ENCODE peak calls at places on chromosomes 6 and 20, in eight cellular contexts. I is H9, D is dorsolateral prefrontal cortex, L is neural progenitor cell, N is body of pancreas, P is astrocyte of the cerebellum, G is Panc1, A is fibroblast of lung. B is an unnamed sample.

GRCh38 chr20:50274570-50275430 is 84.2 kb downstream of the CEBPB start:
- DNase-seq in G (no peak), L (no peak), D (peak), A (no peak), I (no peak), N (no peak), P (no peak), B (no peak)

GRCh38 chr6:110037726-110038295 is 59.7 kb downstream of the GPR6 start:
- DNase-seq in I (no peak), D (no peak), L (no peak), P (no peak), A (no peak), G (no peak), N (no peak), B (no peak)

GRCh38 chr6:73182021-73182607 is 43.2 kb downstream of the KHDC1L start:
- DNase-seq in I (no peak), N (no peak), G (no peak), P (no peak), L (no peak), A (no peak), D (no peak), B (no peak)

GRCh38 chr6:111238464-111239119 is 151.3 kb downstream of the SLC16A10 start:
- DNase-seq in L (no peak), P (no peak), A (peak), N (no peak), G (no peak), I (no peak), D (no peak), B (no peak)

GRCh38 chr20:50429412-50429811 is 80.8 kb upstream of the PTPN1 start:
- DNase-seq in P (no peak), A (no peak), I (no peak), G (no peak), D (no peak), N (no peak), L (no peak), B (no peak)

GRCh38 chr20:39785252-39785917 is 823.2 kb downstream of the DHX35 start:
- DNase-seq in I (no peak), P (peak), A (no peak), L (no peak), N (no peak), G (no peak), D (no peak), B (no peak)

GRCh38 chr6:24313477-24314141 is 44.2 kb downstream of the DCDC2 start:
- DNase-seq in N (peak), L (peak), I (peak), D (no peak), A (no peak), P (peak), G (no peak), B (no peak)

GRCh38 chr6:39887692-39888450 is 46.4 kb downstream of the MOCS1 start:
- DNase-seq in I (no peak), P (peak), G (no peak), L (peak), D (peak), N (peak), A (peak), B (peak)

GRCh38 chr6:328184-328670 is 35.9 kb downstream of the DUSP22 start:
- DNase-seq in A (peak), D (no peak), P (peak), I (no peak), N (no peak), G (no peak), L (no peak), B (no peak)

GRCh38 chr6:74764486-74764885 is 441.4 kb downstream of the COL12A1 start:
- DNase-seq in N (no peak), G (no peak), A (no peak), P (no peak), I (no peak), L (no peak), D (no peak), B (no peak)

GRCh38 chr6:28333599-28334018 is 2.3 kb downstream of the ZSCAN31 start:
- DNase-seq in N (no peak), P (no peak), D (no peak), G (no peak), I (no peak), A (no peak), L (no peak), B (no peak)

GRCh38 chr20:35191419-35191818 is 19.5 kb downstream of the PROCR start:
- DNase-seq in L (no peak), A (no peak), P (no peak), D (no peak), N (no peak), G (no peak), I (no peak), B (no peak)

GRCh38 chr20:43507150-43508080 is at the start of gene L3MBTL1:
- DNase-seq in P (no peak), G (no peak), I (peak), A (peak), L (peak), D (peak), N (peak), B (peak)

GRCh38 chr20:1334761-1335160 is 5.8 kb upstream of the SDCBP2 start:
- DNase-seq in N (no peak), G (no peak), P (no peak), D (no peak), A (no peak), L (no peak), I (peak), B (no peak)

GRCh38 chr6:135901776-135902524 is 50.4 kb downstream of the PDE7B start:
- DNase-seq in A (peak), L (no peak), I (no peak), N (no peak), P (peak), G (no peak), D (peak), B (no peak)

GRCh38 chr6:152233547-152234320 is 403.4 kb downstream of the SYNE1 start:
- DNase-seq in D (no peak), A (no peak), G (no peak), L (no peak), P (no peak), N (no peak), I (no peak), B (no peak)

GRCh38 chr6:152236370-152237097 is 400.6 kb downstream of the SYNE1 start:
- DNase-seq in N (no peak), I (no peak), P (no peak), G (no peak), L (no peak), D (peak), A (no peak), B (no peak)

GRCh38 chr6:152229330-152229729 is 407.8 kb downstream of the SYNE1 start:
- DNase-seq in I (no peak), A (no peak), P (no peak), L (no peak), N (no peak), G (no peak), D (no peak), B (no peak)

DNA sequence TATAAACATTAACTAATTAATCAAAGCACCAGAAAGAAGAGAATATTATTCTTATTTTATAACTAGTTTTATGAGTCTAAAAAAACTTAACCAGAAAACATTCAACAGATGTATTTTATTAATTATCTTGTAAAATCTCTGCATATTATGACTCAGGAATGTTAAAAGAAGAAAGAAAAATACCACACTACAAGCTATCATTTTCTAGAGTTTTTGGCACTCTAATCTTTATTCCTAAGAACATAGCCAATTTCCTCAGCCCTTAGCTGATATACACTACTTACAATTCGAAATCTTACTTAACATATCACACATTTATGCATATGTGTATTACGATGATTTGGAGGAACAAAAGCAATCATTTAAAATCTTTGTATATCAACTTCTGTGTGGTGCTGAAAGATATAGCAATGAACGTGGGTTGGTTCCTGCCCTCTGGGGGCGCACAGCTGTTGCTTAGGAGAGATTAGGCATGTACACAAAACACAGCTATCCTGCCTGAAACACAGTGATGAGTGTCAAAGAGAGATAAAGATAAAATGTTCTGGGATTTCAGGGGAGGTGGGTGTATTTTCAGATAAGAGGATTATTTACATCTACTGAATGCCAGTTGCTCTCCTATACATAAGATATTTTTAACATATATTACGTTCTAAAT is 404.5 kb downstream of the SYNE1 start:
- DNase-seq in A (peak), I (no peak), L (no peak), G (no peak), D (no peak), N (no peak), P (no peak), B (no peak)
- TF ChIP-seq CTCF in A (no peak), I (no peak), L (no peak), G (peak), D (no peak), N (no peak), P (no peak), B (peak)

DNA sequence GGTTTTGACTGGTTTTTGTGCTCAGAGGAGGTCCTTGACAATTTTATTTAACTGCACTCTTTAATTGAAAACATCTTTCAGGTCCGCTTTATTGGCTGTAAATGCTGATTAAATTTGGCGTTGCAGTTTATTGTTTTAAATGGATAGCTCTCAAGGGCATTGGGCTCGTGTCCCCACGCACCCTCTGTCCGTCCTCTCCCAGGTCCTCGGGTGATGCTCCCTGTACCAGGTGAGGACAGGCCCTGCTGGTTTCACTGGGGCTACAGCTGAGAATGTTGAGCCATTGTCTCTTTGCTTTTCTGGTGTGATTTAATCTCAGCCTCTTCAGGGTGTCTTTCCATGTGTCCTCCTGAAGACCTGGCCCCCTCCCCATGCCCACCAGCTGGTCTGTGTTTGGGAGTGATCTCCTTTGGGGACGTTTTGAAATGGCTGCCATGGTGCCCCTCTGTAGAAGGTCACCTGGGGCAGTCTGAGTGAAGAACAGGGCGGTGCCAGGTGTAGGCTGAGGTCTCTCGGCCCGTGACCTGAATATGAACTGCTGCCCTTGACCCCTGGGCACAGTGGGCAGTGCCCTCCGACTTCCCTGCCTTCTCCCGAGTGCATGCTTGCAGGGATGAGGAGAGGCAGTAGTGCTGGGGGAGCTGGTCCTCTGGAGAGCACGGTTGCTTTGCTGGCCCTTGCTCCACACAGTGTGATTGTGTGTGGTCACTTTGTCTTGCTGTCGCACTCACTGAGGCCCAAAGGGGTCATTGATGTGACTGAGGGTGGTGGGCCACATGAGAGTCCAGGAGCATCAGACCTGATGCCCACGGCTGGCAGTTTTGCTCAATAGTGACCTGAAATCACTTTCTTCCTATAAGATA is 12.5 kb upstream of the C20orf204 start:
- DNase-seq in P (no peak), D (no peak), N (no peak), G (no peak), A (no peak), I (no peak), L (no peak), B (no peak)
- TF ChIP-seq CTCF in P (no peak), D (no peak), N (no peak), G (no peak), A (no peak), I (no peak), L (no peak), B (no peak)

GRCh38 chr20:6827472-6827871 is 60.0 kb downstream of the BMP2 start:
- DNase-seq in P (no peak), A (no peak), N (no peak), I (no peak), D (no peak), L (no peak), G (no peak), B (no peak)

GRCh38 chr20:6829510-6830116 is 62.1 kb downstream of the BMP2 start:
- DNase-seq in G (no peak), I (no peak), D (no peak), P (peak), N (no peak), A (peak), L (peak), B (no peak)

GRCh38 chr20:6831461-6831860 is 64.0 kb downstream of the BMP2 start:
- DNase-seq in L (no peak), I (no peak), A (no peak), P (no peak), D (no peak), N (no peak), G (no peak), B (no peak)

GRCh38 chr20:6832811-6833210 is 65.3 kb downstream of the BMP2 start:
- DNase-seq in I (no peak), A (no peak), G (no peak), P (no peak), N (no peak), L (no peak), D (no peak), B (no peak)

GRCh38 chr20:6828794-6829423 is 61.4 kb downstream of the BMP2 start:
- DNase-seq in G (peak), A (peak), D (peak), L (peak), P (peak), N (peak), I (peak), B (peak)
- TF ChIP-seq CTCF in G (peak), A (peak), D (peak), L (peak), P (peak), N (peak), I (peak), B (peak)

DNA sequence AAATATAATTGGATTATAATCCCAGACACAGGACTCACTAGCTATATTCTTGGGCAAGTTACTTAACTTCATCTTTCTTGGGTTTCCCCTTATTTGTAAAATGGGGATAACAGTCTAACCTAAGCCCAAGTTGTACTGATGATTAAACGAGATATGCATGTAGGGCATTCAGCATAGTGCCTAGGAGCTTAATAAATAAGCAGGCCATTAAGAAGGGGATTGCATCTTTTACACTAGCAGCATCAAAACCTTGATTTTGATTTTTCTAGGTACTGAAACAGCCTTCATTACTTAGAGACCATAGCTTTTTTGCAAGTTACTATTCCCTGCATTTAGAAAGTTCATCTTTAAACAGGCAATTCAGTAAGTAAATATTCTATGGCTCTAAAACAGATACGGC is 2.2 kb upstream of the QKI start:
- DNase-seq in G (no peak), A (no peak), D (no peak), N (no peak), L (no peak), P (no peak), I (no peak), B (no peak)
- TF ChIP-seq CTCF in G (no peak), A (no peak), D (no peak), N (no peak), L (no peak), P (no peak), I (no peak), B (no peak)

B was measured in neural crest cell.